ENCODE peak calls at places on chromosomes 12 and 14, in four cellular contexts. V is EL; G is BE2C; J is stimulated activated CD4-positive, alpha-beta T cell treated with anti-CD3 and anti-CD28 coated beads, Interleukin-1b, Interleukin-23, amount 100 ng/mL, for 24 hours. L is an unnamed sample.

GRCh38 chr12:91040356-91040755 is 17.5 kb downstream of the KERA start:
- DNase-seq in V (peak), G (no peak), J (no peak), L (no peak)

GRCh38 chr12:54259194-54260011 is 20.5 kb downstream of the CBX5 start:
- DNase-seq in V (peak), G (peak), J (no peak), L (peak)

GRCh38 chr12:48996794-48997718 is 2.1 kb downstream of the DDN start:
- DNase-seq in V (peak), G (peak), J (no peak), L (peak)

GRCh38 chr14:89833120-89833521 is 121.4 kb downstream of the EFCAB11 start:
- DNase-seq in V (no peak), G (no peak), J (no peak), L (no peak)

GRCh38 chr14:25097120-25097519 is 47.2 kb upstream of the STXBP6 start:
- DNase-seq in V (no peak), G (no peak), J (no peak), L (no peak)

GRCh38 chr12:26346748-26347147 is 151.4 kb downstream of the SSPN start:
- DNase-seq in V (no peak), G (no peak), J (no peak), L (no peak)

GRCh38 chr12:1533205-1533601 is 61.2 kb downstream of the FBXL14 start:
- DNase-seq in V (peak), G (no peak), J (no peak), L (no peak)

GRCh38 chr14:37116933-37117844 is 55.2 kb downstream of the SLC25A21 start:
- DNase-seq in V (peak), G (no peak), J (no peak), L (no peak)

GRCh38 chr14:94545131-94545841 is 16.0 kb upstream of the SERPINA4 start:
- DNase-seq in V (no peak), G (no peak), J (no peak), L (no peak)

GRCh38 chr12:50040657-50041056 is 15.4 kb upstream of the RACGAP1 start:
- DNase-seq in V (no peak), G (no peak), J (no peak), L (no peak)

GRCh38 chr12:6284273-6284672 is 26.2 kb upstream of the PLEKHG6 start:
- DNase-seq in V (no peak), G (no peak), J (no peak), L (no peak)

GRCh38 chr12:28603801-28604200 is 413.5 kb downstream of the CCDC91 start:
- DNase-seq in V (no peak), G (no peak), J (no peak), L (no peak)

GRCh38 chr14:101525646-101526527 is 35.4 kb upstream of the DIO3 start:
- DNase-seq in V (no peak), G (peak), J (no peak), L (no peak)

GRCh38 chr12:6818246-6819006 is 3.2 kb upstream of the GPR162 start:
- DNase-seq in V (no peak), G (no peak), J (no peak), L (no peak)

GRCh38 chr14:76050797-76051392 is 65.3 kb downstream of the IFT43 start:
- DNase-seq in V (peak), G (peak), J (peak), L (no peak)

GRCh38 chr14:28596336-28596735 is 170.3 kb upstream of the FOXG1 start:
- DNase-seq in V (no peak), G (no peak), J (no peak), L (no peak)

GRCh38 chr12:22459872-22460490 is 84.4 kb downstream of the C2CD5 start:
- DNase-seq in V (peak), G (no peak), J (no peak), L (peak)

GRCh38 chr14:39036760-39037159 is 66.3 kb downstream of the SEC23A start:
- DNase-seq in V (no peak), G (no peak), J (no peak), L (no peak)

GRCh38 chr14:85471744-85472143 is 58.2 kb upstream of the FLRT2 start:
- DNase-seq in V (peak), G (no peak), J (no peak), L (no peak)

GRCh38 chr14:97270308-97270707 is 473.1 kb downstream of the VRK1 start:
- DNase-seq in V (no peak), G (no peak), J (no peak), L (no peak)

GRCh38 chr14:30608533-30609006 is 13.5 kb upstream of the SCFD1 start:
- DNase-seq in V (peak), G (no peak), J (no peak), L (no peak)

GRCh38 chr12:115946867-115947695 is 330.4 kb downstream of the MED13L start:
- DNase-seq in V (peak), G (no peak), J (no peak), L (no peak)

GRCh38 chr12:53051881-53052412 is 2.1 kb downstream of the TNS2 start:
- DNase-seq in V (no peak), G (no peak), J (no peak), L (no peak)

GRCh38 chr14:22752422-22752821 is 14.1 kb upstream of the OXA1L start:
- DNase-seq in V (no peak), G (no peak), J (no peak), L (no peak)

GRCh38 chr14:61326847-61327246 is 5.5 kb downstream of the PRKCH start:
- DNase-seq in V (no peak), G (no peak), J (no peak), L (no peak)

GRCh38 chr12:30515351-30515750 is 180.3 kb downstream of the IPO8 start:
- DNase-seq in V (no peak), G (no peak), J (no peak), L (no peak)

GRCh38 chr12:124869011-124869665 is 5.5 kb upstream of the SCARB1 start:
- DNase-seq in V (no peak), G (no peak), J (no peak), L (no peak)

GRCh38 chr14:101622251-101623076 is 61.2 kb downstream of the DIO3 start:
- DNase-seq in V (no peak), G (no peak), J (no peak), L (no peak)

GRCh38 chr14:25400607-25401206 is 350.8 kb upstream of the STXBP6 start:
- DNase-seq in V (peak), G (peak), J (no peak), L (peak)

GRCh38 chr12:94134226-94134795 is 14.1 kb upstream of the PLXNC1 start:
- DNase-seq in V (peak), G (peak), J (no peak), L (peak)

GRCh38 chr14:87001333-87001732 is 991.6 kb downstream of the GALC start:
- DNase-seq in V (no peak), G (no peak), J (no peak), L (no peak)